ENCODE peak calls at places on chromosomes 1 and 21, in five cellular contexts. One of them, this sample, is unnamed.

GRCh38 chr1:153929433-153929825 is 6.7 kb upstream of the GATAD2B start:
- DNase-seq in iris pigment epithelial cell: no peak
- DNase-seq in activated T-cell treated with anti-CD3 and anti-CD28 coated beads for 1 hour: no peak
- DNase-seq in GM23248: no peak
- DNase-seq in stimulated activated CD4-positive, alpha-beta T cell treated with anti-CD3 and anti-CD28 coated beads, Interleukin-1b, Interleukin-23, amount 100 ng/mL, for 1 hour: no peak
- DNase-seq in this sample: no peak

GRCh38 chr1:20329793-20330542 is 39.3 kb downstream of the VWA5B1 start:
- DNase-seq in stimulated activated CD4-positive, alpha-beta T cell treated with anti-CD3 and anti-CD28 coated beads, Interleukin-1b, Interleukin-23, amount 100 ng/mL, for 1 hour: no peak
- DNase-seq in activated T-cell treated with anti-CD3 and anti-CD28 coated beads for 1 hour: no peak
- DNase-seq in GM23248: no peak
- DNase-seq in iris pigment epithelial cell: no peak
- DNase-seq in this sample: no peak

GRCh38 chr1:229065613-229066012 is 205.3 kb upstream of the RAB4A start:
- DNase-seq in iris pigment epithelial cell: no peak
- DNase-seq in GM23248: no peak
- DNase-seq in stimulated activated CD4-positive, alpha-beta T cell treated with anti-CD3 and anti-CD28 coated beads, Interleukin-1b, Interleukin-23, amount 100 ng/mL, for 1 hour: no peak
- DNase-seq in activated T-cell treated with anti-CD3 and anti-CD28 coated beads for 1 hour: no peak
- DNase-seq in this sample: no peak

GRCh38 chr1:72442251-72442650 is 159.9 kb upstream of the NEGR1 start:
- DNase-seq in stimulated activated CD4-positive, alpha-beta T cell treated with anti-CD3 and anti-CD28 coated beads, Interleukin-1b, Interleukin-23, amount 100 ng/mL, for 1 hour: no peak
- DNase-seq in GM23248: peak; percentile 22
- DNase-seq in iris pigment epithelial cell: peak; percentile 15
- DNase-seq in activated T-cell treated with anti-CD3 and anti-CD28 coated beads for 1 hour: no peak
- DNase-seq in this sample: no peak

GRCh38 chr1:99496067-99496466 is 149.8 kb upstream of the PALMD start:
- DNase-seq in iris pigment epithelial cell: no peak
- DNase-seq in activated T-cell treated with anti-CD3 and anti-CD28 coated beads for 1 hour: no peak
- DNase-seq in GM23248: peak; percentile 36
- DNase-seq in stimulated activated CD4-positive, alpha-beta T cell treated with anti-CD3 and anti-CD28 coated beads, Interleukin-1b, Interleukin-23, amount 100 ng/mL, for 1 hour: no peak
- DNase-seq in this sample: no peak

GRCh38 chr1:206472454-206472853 is 2.2 kb downstream of the IKBKE start:
- DNase-seq in iris pigment epithelial cell: peak; percentile 96
- DNase-seq in GM23248: peak; percentile 68
- DNase-seq in activated T-cell treated with anti-CD3 and anti-CD28 coated beads for 1 hour: no peak
- DNase-seq in stimulated activated CD4-positive, alpha-beta T cell treated with anti-CD3 and anti-CD28 coated beads, Interleukin-1b, Interleukin-23, amount 100 ng/mL, for 1 hour: no peak
- DNase-seq in this sample: peak; percentile 52

GRCh38 chr1:101520302-101520701 is 283.5 kb downstream of the S1PR1 start:
- DNase-seq in activated T-cell treated with anti-CD3 and anti-CD28 coated beads for 1 hour: no peak
- DNase-seq in GM23248: peak; percentile 71
- DNase-seq in stimulated activated CD4-positive, alpha-beta T cell treated with anti-CD3 and anti-CD28 coated beads, Interleukin-1b, Interleukin-23, amount 100 ng/mL, for 1 hour: no peak
- DNase-seq in iris pigment epithelial cell: peak; percentile 31
- DNase-seq in this sample: peak; percentile 84

GRCh38 chr1:236141447-236142357 is 637 bp upstream of the GPR137B start:
- DNase-seq in stimulated activated CD4-positive, alpha-beta T cell treated with anti-CD3 and anti-CD28 coated beads, Interleukin-1b, Interleukin-23, amount 100 ng/mL, for 1 hour: no peak
- DNase-seq in iris pigment epithelial cell: peak; percentile 65
- DNase-seq in GM23248: peak; percentile 80
- DNase-seq in activated T-cell treated with anti-CD3 and anti-CD28 coated beads for 1 hour: peak; percentile 17
- DNase-seq in this sample: peak; percentile 32

GRCh38 chr21:44489962-44490361 is 34.7 kb downstream of the LRRC3 start:
- DNase-seq in stimulated activated CD4-positive, alpha-beta T cell treated with anti-CD3 and anti-CD28 coated beads, Interleukin-1b, Interleukin-23, amount 100 ng/mL, for 1 hour: no peak
- DNase-seq in activated T-cell treated with anti-CD3 and anti-CD28 coated beads for 1 hour: no peak
- DNase-seq in GM23248: no peak
- DNase-seq in iris pigment epithelial cell: no peak
- DNase-seq in this sample: peak; percentile 37

GRCh38 chr1:38964140-38964548 is 22.5 kb upstream of the RHBDL2 start:
- DNase-seq in GM23248: no peak
- DNase-seq in stimulated activated CD4-positive, alpha-beta T cell treated with anti-CD3 and anti-CD28 coated beads, Interleukin-1b, Interleukin-23, amount 100 ng/mL, for 1 hour: no peak
- DNase-seq in activated T-cell treated with anti-CD3 and anti-CD28 coated beads for 1 hour: no peak
- DNase-seq in iris pigment epithelial cell: no peak
- DNase-seq in this sample: no peak

GRCh38 chr1:225886159-225887029 is 2.6 kb downstream of the LEFTY1 start:
- DNase-seq in GM23248: no peak
- DNase-seq in stimulated activated CD4-positive, alpha-beta T cell treated with anti-CD3 and anti-CD28 coated beads, Interleukin-1b, Interleukin-23, amount 100 ng/mL, for 1 hour: no peak
- DNase-seq in activated T-cell treated with anti-CD3 and anti-CD28 coated beads for 1 hour: no peak
- DNase-seq in iris pigment epithelial cell: no peak
- DNase-seq in this sample: no peak

GRCh38 chr21:34554227-34554626 is 42.2 kb upstream of the KCNE1 start:
- DNase-seq in iris pigment epithelial cell: no peak
- DNase-seq in activated T-cell treated with anti-CD3 and anti-CD28 coated beads for 1 hour: no peak
- DNase-seq in stimulated activated CD4-positive, alpha-beta T cell treated with anti-CD3 and anti-CD28 coated beads, Interleukin-1b, Interleukin-23, amount 100 ng/mL, for 1 hour: no peak
- DNase-seq in GM23248: no peak
- DNase-seq in this sample: no peak

GRCh38 chr1:182301467-182302198 is 90.0 kb downstream of the GLUL start:
- DNase-seq in stimulated activated CD4-positive, alpha-beta T cell treated with anti-CD3 and anti-CD28 coated beads, Interleukin-1b, Interleukin-23, amount 100 ng/mL, for 1 hour: no peak
- DNase-seq in GM23248: peak; percentile 64
- DNase-seq in activated T-cell treated with anti-CD3 and anti-CD28 coated beads for 1 hour: no peak
- DNase-seq in iris pigment epithelial cell: peak; percentile 28
- DNase-seq in this sample: peak; percentile 30

GRCh38 chr1:206608108-206608698 is 4.1 kb downstream of the EIF2D start:
- DNase-seq in stimulated activated CD4-positive, alpha-beta T cell treated with anti-CD3 and anti-CD28 coated beads, Interleukin-1b, Interleukin-23, amount 100 ng/mL, for 1 hour: peak; percentile 33
- DNase-seq in iris pigment epithelial cell: peak; percentile 36
- DNase-seq in GM23248: peak; percentile 68
- DNase-seq in activated T-cell treated with anti-CD3 and anti-CD28 coated beads for 1 hour: peak; percentile 45
- DNase-seq in this sample: peak; percentile 43

GRCh38 chr1:202202500-202203168 is 9.0 kb downstream of the LGR6 start:
- DNase-seq in stimulated activated CD4-positive, alpha-beta T cell treated with anti-CD3 and anti-CD28 coated beads, Interleukin-1b, Interleukin-23, amount 100 ng/mL, for 1 hour: no peak
- DNase-seq in iris pigment epithelial cell: no peak
- DNase-seq in activated T-cell treated with anti-CD3 and anti-CD28 coated beads for 1 hour: no peak
- DNase-seq in GM23248: no peak
- DNase-seq in this sample: no peak

GRCh38 chr1:114423455-114423854 is 87.5 kb downstream of the TRIM33 start:
- DNase-seq in GM23248: no peak
- DNase-seq in iris pigment epithelial cell: no peak
- DNase-seq in stimulated activated CD4-positive, alpha-beta T cell treated with anti-CD3 and anti-CD28 coated beads, Interleukin-1b, Interleukin-23, amount 100 ng/mL, for 1 hour: no peak
- DNase-seq in activated T-cell treated with anti-CD3 and anti-CD28 coated beads for 1 hour: no peak
- DNase-seq in this sample: no peak

GRCh38 chr1:113205980-113206766 is 133.2 kb downstream of the LRIG2 start:
- DNase-seq in iris pigment epithelial cell: no peak
- DNase-seq in activated T-cell treated with anti-CD3 and anti-CD28 coated beads for 1 hour: no peak
- DNase-seq in stimulated activated CD4-positive, alpha-beta T cell treated with anti-CD3 and anti-CD28 coated beads, Interleukin-1b, Interleukin-23, amount 100 ng/mL, for 1 hour: no peak
- DNase-seq in GM23248: no peak
- DNase-seq in this sample: no peak

GRCh38 chr1:92949937-92950817 is 11.1 kb downstream of the DIPK1A start:
- DNase-seq in iris pigment epithelial cell: peak; percentile 64
- DNase-seq in stimulated activated CD4-positive, alpha-beta T cell treated with anti-CD3 and anti-CD28 coated beads, Interleukin-1b, Interleukin-23, amount 100 ng/mL, for 1 hour: no peak
- DNase-seq in GM23248: peak; percentile 88
- DNase-seq in activated T-cell treated with anti-CD3 and anti-CD28 coated beads for 1 hour: no peak
- DNase-seq in this sample: peak; percentile 59

GRCh38 chr21:39208624-39209333 is 25.5 kb upstream of the PSMG1 start:
- DNase-seq in iris pigment epithelial cell: peak; percentile 17
- DNase-seq in activated T-cell treated with anti-CD3 and anti-CD28 coated beads for 1 hour: no peak
- DNase-seq in GM23248: no peak
- DNase-seq in stimulated activated CD4-positive, alpha-beta T cell treated with anti-CD3 and anti-CD28 coated beads, Interleukin-1b, Interleukin-23, amount 100 ng/mL, for 1 hour: no peak
- DNase-seq in this sample: peak; percentile 15

GRCh38 chr1:66253330-66253921 is 280.5 kb upstream of the SGIP1 start:
- DNase-seq in GM23248: peak; percentile 86
- DNase-seq in activated T-cell treated with anti-CD3 and anti-CD28 coated beads for 1 hour: no peak
- DNase-seq in stimulated activated CD4-positive, alpha-beta T cell treated with anti-CD3 and anti-CD28 coated beads, Interleukin-1b, Interleukin-23, amount 100 ng/mL, for 1 hour: no peak
- DNase-seq in iris pigment epithelial cell: peak; percentile 77
- DNase-seq in this sample: peak; percentile 82

GRCh38 chr1:115129071-115129640 is 39.9 kb upstream of the TSPAN2 start:
- DNase-seq in activated T-cell treated with anti-CD3 and anti-CD28 coated beads for 1 hour: no peak
- DNase-seq in stimulated activated CD4-positive, alpha-beta T cell treated with anti-CD3 and anti-CD28 coated beads, Interleukin-1b, Interleukin-23, amount 100 ng/mL, for 1 hour: no peak
- DNase-seq in GM23248: no peak
- DNase-seq in iris pigment epithelial cell: no peak
- DNase-seq in this sample: no peak

GRCh38 chr1:20376171-20376570 is 85.5 kb downstream of the VWA5B1 start:
- DNase-seq in stimulated activated CD4-positive, alpha-beta T cell treated with anti-CD3 and anti-CD28 coated beads, Interleukin-1b, Interleukin-23, amount 100 ng/mL, for 1 hour: no peak
- DNase-seq in GM23248: no peak
- DNase-seq in iris pigment epithelial cell: no peak
- DNase-seq in activated T-cell treated with anti-CD3 and anti-CD28 coated beads for 1 hour: no peak
- DNase-seq in this sample: no peak

GRCh38 chr1:29644812-29645211 is 408.5 kb downstream of the PTPRU start:
- DNase-seq in activated T-cell treated with anti-CD3 and anti-CD28 coated beads for 1 hour: no peak
- DNase-seq in GM23248: no peak
- DNase-seq in stimulated activated CD4-positive, alpha-beta T cell treated with anti-CD3 and anti-CD28 coated beads, Interleukin-1b, Interleukin-23, amount 100 ng/mL, for 1 hour: no peak
- DNase-seq in iris pigment epithelial cell: no peak
- DNase-seq in this sample: no peak

GRCh38 chr1:45356186-45356585 is 15.9 kb upstream of the MUTYH start:
- DNase-seq in stimulated activated CD4-positive, alpha-beta T cell treated with anti-CD3 and anti-CD28 coated beads, Interleukin-1b, Interleukin-23, amount 100 ng/mL, for 1 hour: no peak
- DNase-seq in activated T-cell treated with anti-CD3 and anti-CD28 coated beads for 1 hour: no peak
- DNase-seq in GM23248: no peak
- DNase-seq in iris pigment epithelial cell: peak; percentile 34
- DNase-seq in this sample: no peak

GRCh38 chr1:113140588-113141446 is 67.8 kb downstream of the LRIG2 start:
- DNase-seq in iris pigment epithelial cell: peak; percentile 69
- DNase-seq in stimulated activated CD4-positive, alpha-beta T cell treated with anti-CD3 and anti-CD28 coated beads, Interleukin-1b, Interleukin-23, amount 100 ng/mL, for 1 hour: peak; percentile 17
- DNase-seq in activated T-cell treated with anti-CD3 and anti-CD28 coated beads for 1 hour: peak; percentile 29
- DNase-seq in GM23248: peak; percentile 87
- DNase-seq in this sample: peak; percentile 79

GRCh38 chr1:200774735-200775449 is 36.2 kb downstream of the CAMSAP2 start:
- DNase-seq in activated T-cell treated with anti-CD3 and anti-CD28 coated beads for 1 hour: no peak
- DNase-seq in stimulated activated CD4-positive, alpha-beta T cell treated with anti-CD3 and anti-CD28 coated beads, Interleukin-1b, Interleukin-23, amount 100 ng/mL, for 1 hour: no peak
- DNase-seq in iris pigment epithelial cell: peak; percentile 51
- DNase-seq in GM23248: no peak
- DNase-seq in this sample: no peak

GRCh38 chr1:153071511-153071910 is at the start of gene SPRR2B:
- DNase-seq in stimulated activated CD4-positive, alpha-beta T cell treated with anti-CD3 and anti-CD28 coated beads, Interleukin-1b, Interleukin-23, amount 100 ng/mL, for 1 hour: no peak
- DNase-seq in GM23248: no peak
- DNase-seq in activated T-cell treated with anti-CD3 and anti-CD28 coated beads for 1 hour: no peak
- DNase-seq in iris pigment epithelial cell: no peak
- DNase-seq in this sample: no peak

GRCh38 chr1:205939690-205940330 is 3.4 kb downstream of the SLC26A9 start:
- DNase-seq in stimulated activated CD4-positive, alpha-beta T cell treated with anti-CD3 and anti-CD28 coated beads, Interleukin-1b, Interleukin-23, amount 100 ng/mL, for 1 hour: no peak
- DNase-seq in iris pigment epithelial cell: no peak
- DNase-seq in GM23248: no peak
- DNase-seq in activated T-cell treated with anti-CD3 and anti-CD28 coated beads for 1 hour: no peak
- DNase-seq in this sample: peak; percentile 35

GRCh38 chr1:187001198-187001904 is 172.6 kb downstream of the PLA2G4A start:
- DNase-seq in activated T-cell treated with anti-CD3 and anti-CD28 coated beads for 1 hour: no peak
- DNase-seq in iris pigment epithelial cell: peak; percentile 95
- DNase-seq in stimulated activated CD4-positive, alpha-beta T cell treated with anti-CD3 and anti-CD28 coated beads, Interleukin-1b, Interleukin-23, amount 100 ng/mL, for 1 hour: no peak
- DNase-seq in GM23248: peak; percentile 92
- DNase-seq in this sample: peak; percentile 66

GRCh38 chr1:113904292-113904673 is 316 bp downstream of the AP4B1 start:
- DNase-seq in GM23248: no peak
- DNase-seq in stimulated activated CD4-positive, alpha-beta T cell treated with anti-CD3 and anti-CD28 coated beads, Interleukin-1b, Interleukin-23, amount 100 ng/mL, for 1 hour: no peak
- DNase-seq in iris pigment epithelial cell: no peak
- DNase-seq in activated T-cell treated with anti-CD3 and anti-CD28 coated beads for 1 hour: no peak
- DNase-seq in this sample: no peak

GRCh38 chr1:175204285-175204684 is 11.7 kb upstream of the KIAA0040 start:
- DNase-seq in stimulated activated CD4-positive, alpha-beta T cell treated with anti-CD3 and anti-CD28 coated beads, Interleukin-1b, Interleukin-23, amount 100 ng/mL, for 1 hour: no peak
- DNase-seq in GM23248: no peak
- DNase-seq in iris pigment epithelial cell: no peak
- DNase-seq in activated T-cell treated with anti-CD3 and anti-CD28 coated beads for 1 hour: no peak
- DNase-seq in this sample: no peak

GRCh38 chr1:3456449-3456963 is 2.0 kb downstream of the ARHGEF16 start:
- DNase-seq in stimulated activated CD4-positive, alpha-beta T cell treated with anti-CD3 and anti-CD28 coated beads, Interleukin-1b, Interleukin-23, amount 100 ng/mL, for 1 hour: no peak
- DNase-seq in activated T-cell treated with anti-CD3 and anti-CD28 coated beads for 1 hour: no peak
- DNase-seq in GM23248: no peak
- DNase-seq in iris pigment epithelial cell: no peak
- DNase-seq in this sample: no peak

GRCh38 chr1:112393634-112393976 is 2.4 kb upstream of the CTTNBP2NL start:
- DNase-seq in activated T-cell treated with anti-CD3 and anti-CD28 coated beads for 1 hour: no peak
- DNase-seq in stimulated activated CD4-positive, alpha-beta T cell treated with anti-CD3 and anti-CD28 coated beads, Interleukin-1b, Interleukin-23, amount 100 ng/mL, for 1 hour: no peak
- DNase-seq in GM23248: peak; percentile 63
- DNase-seq in iris pigment epithelial cell: peak; percentile 41
- DNase-seq in this sample: no peak

GRCh38 chr1:236896716-236897115 is 101.6 kb downstream of the MTR start:
- DNase-seq in GM23248: no peak
- DNase-seq in iris pigment epithelial cell: no peak
- DNase-seq in stimulated activated CD4-positive, alpha-beta T cell treated with anti-CD3 and anti-CD28 coated beads, Interleukin-1b, Interleukin-23, amount 100 ng/mL, for 1 hour: no peak
- DNase-seq in activated T-cell treated with anti-CD3 and anti-CD28 coated beads for 1 hour: no peak
- DNase-seq in this sample: no peak

GRCh38 chr1:172976222-172977041 is 74.3 kb downstream of the TNFSF18 start:
- DNase-seq in iris pigment epithelial cell: peak; percentile 95
- DNase-seq in stimulated activated CD4-positive, alpha-beta T cell treated with anti-CD3 and anti-CD28 coated beads, Interleukin-1b, Interleukin-23, amount 100 ng/mL, for 1 hour: no peak
- DNase-seq in GM23248: peak; percentile 92
- DNase-seq in activated T-cell treated with anti-CD3 and anti-CD28 coated beads for 1 hour: no peak
- DNase-seq in this sample: no peak

GRCh38 chr1:51203121-51203873 is 32.8 kb upstream of the RNF11 start:
- DNase-seq in stimulated activated CD4-positive, alpha-beta T cell treated with anti-CD3 and anti-CD28 coated beads, Interleukin-1b, Interleukin-23, amount 100 ng/mL, for 1 hour: no peak
- DNase-seq in activated T-cell treated with anti-CD3 and anti-CD28 coated beads for 1 hour: no peak
- DNase-seq in iris pigment epithelial cell: no peak
- DNase-seq in GM23248: no peak
- DNase-seq in this sample: no peak

GRCh38 chr1:94236021-94236491 is 1.3 kb downstream of the ARHGAP29 start:
- DNase-seq in GM23248: peak; percentile 50
- DNase-seq in iris pigment epithelial cell: no peak
- DNase-seq in stimulated activated CD4-positive, alpha-beta T cell treated with anti-CD3 and anti-CD28 coated beads, Interleukin-1b, Interleukin-23, amount 100 ng/mL, for 1 hour: no peak
- DNase-seq in activated T-cell treated with anti-CD3 and anti-CD28 coated beads for 1 hour: no peak
- DNase-seq in this sample: no peak

GRCh38 chr1:2962061-2962460 is 59.2 kb upstream of the ACTRT2 start:
- DNase-seq in activated T-cell treated with anti-CD3 and anti-CD28 coated beads for 1 hour: no peak
- DNase-seq in iris pigment epithelial cell: no peak
- DNase-seq in stimulated activated CD4-positive, alpha-beta T cell treated with anti-CD3 and anti-CD28 coated beads, Interleukin-1b, Interleukin-23, amount 100 ng/mL, for 1 hour: no peak
- DNase-seq in GM23248: no peak
- DNase-seq in this sample: no peak

GRCh38 chr1:226337294-226337870 is 28.4 kb upstream of the LIN9 start:
- DNase-seq in activated T-cell treated with anti-CD3 and anti-CD28 coated beads for 1 hour: no peak
- DNase-seq in GM23248: peak; percentile 17
- DNase-seq in stimulated activated CD4-positive, alpha-beta T cell treated with anti-CD3 and anti-CD28 coated beads, Interleukin-1b, Interleukin-23, amount 100 ng/mL, for 1 hour: no peak
- DNase-seq in iris pigment epithelial cell: no peak
- DNase-seq in this sample: no peak

This sample was measured in A673.